ENCODE peak calls at places on chromosomes 6 and 20, in six cellular contexts. F is activated naive CD8-positive, alpha-beta T cell treated with anti-CD3 and anti-CD28 coated beads, Interleukin-2, amount 50 U/mL, for 24 hours; R is stimulated activated CD4-positive, alpha-beta T cell treated with anti-CD3 and anti-CD28 coated beads, Interleukin-12 subunit alpha, Interleukin-12 subunit beta, amount 100 ng/mL, for 4 hours; Q is brain microvascular endothelial cell; C is activated CD8-positive, alpha-beta memory T cell treated with anti-CD3 and anti-CD28 coated beads for 1 hour; N is naive B cell. U is an unnamed sample.

GRCh38 chr6:291697-292505 is at the start of gene DUSP22:
- DNase-seq in N (peak), F (peak), C (peak), Q (peak), R (peak), U (peak)

GRCh38 chr6:39357998-39358686 is 35.6 kb upstream of the KCNK16 start:
- DNase-seq in F (no peak), C (no peak), R (no peak), Q (peak), N (no peak), U (no peak)

GRCh38 chr20:5178046-5178445 is 51.2 kb downstream of the CDS2 start:
- DNase-seq in N (no peak), F (no peak), Q (no peak), R (no peak), C (no peak), U (no peak)

GRCh38 chr6:111872521-111873177 is 603 bp downstream of the FYN start:
- DNase-seq in F (peak), C (peak), Q (peak), R (peak), N (peak), U (peak)

GRCh38 chr6:20610636-20611200 is 76.5 kb downstream of the CDKAL1 start:
- DNase-seq in N (no peak), C (no peak), F (no peak), R (no peak), Q (no peak), U (no peak)

GRCh38 chr6:130680118-130680517 is 147.1 kb upstream of the SMLR1 start:
- DNase-seq in R (no peak), F (no peak), N (no peak), C (no peak), Q (no peak), U (no peak)

GRCh38 chr6:166852484-166852975 is 103.8 kb downstream of the RNASET2 start:
- DNase-seq in Q (no peak), F (no peak), N (peak), R (no peak), C (no peak), U (no peak)

GRCh38 chr6:170066679-170067078 is 224.2 kb downstream of the DLL1 start:
- DNase-seq in Q (no peak), C (no peak), R (no peak), F (no peak), N (no peak), U (no peak)

GRCh38 chr6:121607716-121608115 is 172.3 kb downstream of the GJA1 start:
- DNase-seq in N (no peak), Q (no peak), C (no peak), F (no peak), R (no peak), U (no peak)

GRCh38 chr20:47821481-47822100 is 36.3 kb upstream of the SULF2 start:
- DNase-seq in Q (no peak), R (no peak), C (no peak), N (no peak), F (no peak), U (no peak)

GRCh38 chr6:101226677-101227135 is 166.8 kb upstream of the GRIK2 start:
- DNase-seq in N (no peak), F (peak), R (no peak), C (no peak), Q (peak), U (no peak)

GRCh38 chr6:88565409-88565811 is 398.0 kb downstream of the RNGTT start:
- DNase-seq in F (no peak), R (no peak), N (no peak), Q (no peak), C (no peak), U (no peak)